ENCODE peak calls at places on chromosome 10, in five cellular contexts. S is brain microvascular endothelial cell, Y is spleen, F is right lobe of liver, E is keratinocyte. Z is an unnamed sample.

GRCh38 chr10:8183241-8183704 is 128.8 kb downstream of the GATA3 start:
- DNase-seq in F (no peak), S (no peak), Y (no peak), E (no peak), Z (no peak)

GRCh38 chr10:83372646-83373045 is 766.7 kb upstream of the GHITM start:
- DNase-seq in Y (no peak), F (no peak), E (no peak), S (peak; percentile 0), Z (no peak)

GRCh38 chr10:89426230-89426868 is 12.0 kb downstream of the IFIT5 start:
- DNase-seq in Y (no peak), E (no peak), F (no peak), S (peak; percentile 51), Z (no peak)

GRCh38 chr10:4453276-4453675 is 372.7 kb upstream of the AKR1E2 start:
- DNase-seq in F (no peak), Y (no peak), E (no peak), S (no peak), Z (no peak)

GRCh38 chr10:784759-785538 is 95.5 kb upstream of the DIP2C start:
- DNase-seq in Y (peak; percentile 74), F (peak; percentile 44), S (peak; percentile 85), E (no peak), Z (no peak)

GRCh38 chr10:118754132-118754555 is 626 bp downstream of the CACUL1 start:
- DNase-seq in Y (peak; percentile 92), F (peak; percentile 72), E (no peak), S (peak; percentile 34), Z (no peak)

GRCh38 chr10:131580076-131580652 is 268.6 kb upstream of the TCERG1L start:
- DNase-seq in Y (peak; percentile 64), F (peak; percentile 34), E (no peak), S (no peak), Z (no peak)

GRCh38 chr10:28678687-28679457 is 1.6 kb downstream of the BAMBI start:
- DNase-seq in F (peak; percentile 37), Y (no peak), E (no peak), S (no peak), Z (no peak)

GRCh38 chr10:62457598-62457997 is 83.4 kb downstream of the ZNF365 start:
- DNase-seq in E (no peak), S (no peak), Y (no peak), F (no peak), Z (no peak)

GRCh38 chr10:61836888-61837747 is 64.4 kb upstream of the ARID5B start:
- DNase-seq in F (no peak), S (no peak), E (no peak), Y (no peak), Z (peak; percentile 18)

GRCh38 chr10:11446895-11447294 is 164.6 kb downstream of the USP6NL start:
- DNase-seq in E (no peak), Y (no peak), F (peak; percentile 20), S (no peak), Z (no peak)

GRCh38 chr10:132479024-132479602 is 58.5 kb upstream of the INPP5A start:
- DNase-seq in Y (no peak), E (no peak), S (no peak), F (peak; percentile 42), Z (no peak)

DNA sequence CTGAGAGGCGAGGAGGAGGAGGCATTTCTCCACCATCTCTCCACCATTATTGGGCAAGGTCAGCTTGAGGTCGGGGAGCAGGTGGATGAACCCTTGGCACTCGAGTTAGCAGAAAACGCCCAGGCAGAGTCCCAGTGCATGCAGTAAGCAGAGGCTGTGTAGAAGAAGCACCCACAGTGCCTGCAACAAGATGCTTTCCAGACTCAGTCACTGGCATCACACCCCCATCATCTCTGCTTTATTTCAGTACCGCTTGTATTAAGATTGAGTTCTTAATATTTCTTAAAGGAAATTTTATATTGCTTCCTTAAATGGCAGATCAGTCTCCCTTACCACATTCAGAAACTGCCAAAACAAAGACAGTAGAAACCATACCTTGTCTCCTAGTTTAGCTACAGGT is 122.3 kb upstream of the PPIF start:
- DNase-seq in F (no peak), E (no peak), Y (no peak), S (no peak), Z (no peak)
- H3K27ac ChIP-seq in F (no peak overlapping the region), E (no peak overlapping the region), Y (no peak overlapping the region), S (no peak overlapping the region), Z (no peak overlapping the region)

GRCh38 chr10:68517188-68517587 is 10.1 kb downstream of the SLC25A16 start:
- DNase-seq in S (no peak), F (no peak), Y (no peak), E (no peak), Z (no peak)

DNA sequence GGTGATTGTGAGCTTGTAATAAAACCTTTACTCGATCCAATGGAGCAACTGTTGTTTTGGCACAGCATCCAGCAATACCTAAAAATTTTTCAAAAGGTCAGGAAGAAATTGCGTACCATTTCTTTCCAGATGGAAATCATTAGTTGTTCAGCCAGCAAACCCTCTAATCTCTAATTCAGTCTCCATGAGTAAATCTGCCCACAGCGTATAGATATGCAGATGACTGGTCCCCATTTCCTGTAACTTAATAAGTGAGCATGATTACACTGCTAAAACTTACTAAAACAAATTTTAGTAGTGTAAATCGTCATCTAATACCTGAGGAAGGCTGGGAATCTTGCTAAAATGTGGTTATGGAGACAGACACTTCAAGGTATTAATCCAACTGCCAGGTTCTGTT is 10.6 kb downstream of the SLC25A16 start:
- DNase-seq in Y (no peak), S (peak; percentile 5), E (no peak), F (no peak), Z (no peak)
- H3K27ac ChIP-seq in Y (no peak overlapping the region), S (no peak overlapping the region), E (peak overlapping the region; percentile 43), F (no peak overlapping the region), Z (peak overlapping the region; percentile 75)

GRCh38 chr10:97763947-97764346 is 7.9 kb downstream of the SFRP5 start:
- DNase-seq in E (no peak), F (no peak), Y (no peak), S (no peak), Z (no peak)

GRCh38 chr10:97762816-97763215 is 9.0 kb downstream of the SFRP5 start:
- DNase-seq in E (no peak), S (peak; percentile 2), Y (no peak), F (no peak), Z (no peak)

GRCh38 chr10:97763411-97763810 is 8.4 kb downstream of the SFRP5 start:
- DNase-seq in S (no peak), Y (no peak), F (no peak), E (no peak), Z (no peak)

GRCh38 chr10:97765201-97765600 is 6.6 kb downstream of the SFRP5 start:
- DNase-seq in F (no peak), S (no peak), Y (peak; percentile 70), E (no peak), Z (no peak)

DNA sequence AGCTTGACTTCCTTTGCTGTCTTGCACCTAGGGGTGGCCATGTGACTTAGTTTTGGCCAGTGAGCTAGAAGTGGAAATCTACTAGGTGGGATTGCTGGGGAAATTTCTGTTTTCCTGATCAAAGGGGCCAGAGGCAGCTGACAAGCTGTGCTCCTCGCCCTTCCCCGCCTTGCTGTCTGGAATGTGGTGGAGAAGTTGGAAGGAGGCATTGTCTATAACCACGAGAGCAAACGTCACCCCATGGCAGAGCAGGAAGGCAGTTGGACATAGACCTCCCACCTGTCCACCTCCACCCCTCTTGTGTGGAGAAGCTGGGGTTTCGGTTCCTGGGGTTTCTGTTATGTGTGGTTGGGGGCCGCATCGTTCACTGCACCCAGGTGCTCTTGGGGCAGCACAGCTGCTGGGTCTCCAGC is 7.3 kb downstream of the SFRP5 start:
- DNase-seq in Y (no peak), S (no peak), F (no peak), E (no peak), Z (no peak)
- H3K27ac ChIP-seq in Y (no peak overlapping the region), S (no peak overlapping the region), F (no peak overlapping the region), E (no peak overlapping the region), Z (no peak overlapping the region)

GRCh38 chr10:128373831-128374230 is 247.6 kb upstream of the MKI67 start:
- DNase-seq in E (no peak), F (no peak), Y (no peak), S (no peak), Z (no peak)
- H3K27ac ChIP-seq in E (no peak overlapping the region), F (no peak overlapping the region), Y (no peak overlapping the region), S (no peak overlapping the region), Z (no peak overlapping the region)

DNA sequence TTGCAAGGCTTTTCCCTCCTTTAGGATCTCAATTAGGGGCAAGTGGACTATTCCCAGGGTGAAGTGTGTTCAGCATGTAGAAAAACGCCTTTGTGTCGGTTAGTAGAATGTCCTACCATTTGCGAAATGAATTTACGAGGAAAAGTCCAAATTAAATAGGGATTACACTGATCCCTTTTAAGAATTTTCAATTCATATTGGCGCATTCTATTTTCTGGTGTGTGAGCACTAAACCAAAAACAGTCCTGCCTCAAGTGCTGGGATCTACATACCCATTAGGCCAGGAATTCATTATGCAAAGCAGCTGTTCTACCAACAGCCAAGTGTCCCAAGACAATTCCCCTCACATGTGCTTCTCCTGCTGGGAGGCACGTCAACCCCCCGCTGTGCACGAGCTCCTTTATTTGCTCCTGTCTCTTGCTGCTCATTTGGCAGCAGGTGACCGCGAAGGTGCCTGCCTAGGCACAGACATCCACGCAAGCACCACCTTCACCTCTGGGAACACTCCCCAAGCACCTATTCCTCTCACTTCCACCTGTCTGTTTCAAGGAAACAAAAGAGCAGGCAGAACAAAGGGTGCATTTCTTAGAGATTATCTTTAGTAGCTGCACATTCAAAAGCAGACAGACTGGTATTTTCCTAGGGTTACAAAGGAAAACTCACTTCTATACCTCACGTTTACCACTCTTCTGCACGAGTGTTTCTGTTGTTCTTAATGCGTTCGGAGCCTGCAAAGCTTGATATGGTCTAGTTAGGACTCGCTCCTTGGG is 134.6 kb upstream of the FGFR2 start:
- DNase-seq in F (no peak), Y (no peak), E (no peak), S (no peak), Z (no peak)
- H3K27ac ChIP-seq in F (no peak overlapping the region), Y (no peak overlapping the region), E (no peak overlapping the region), S (no peak overlapping the region), Z (no peak overlapping the region)

GRCh38 chr10:17169807-17170206 is 31.7 kb downstream of the TRDMT1 start:
- DNase-seq in F (no peak), Y (no peak), S (no peak), E (no peak), Z (no peak)
- H3K27ac ChIP-seq in F (no peak overlapping the region), Y (no peak overlapping the region), S (no peak overlapping the region), E (no peak overlapping the region), Z (no peak overlapping the region)

GRCh38 chr10:91601212-91601611 is 31.7 kb downstream of the PPP1R3C start:
- DNase-seq in F (no peak), E (no peak), Y (no peak), S (no peak), Z (no peak)

GRCh38 chr10:91598211-91598981 is 34.5 kb downstream of the PPP1R3C start:
- DNase-seq in F (no peak), E (peak; percentile 41), S (peak; percentile 62), Y (no peak), Z (peak; percentile 69)

GRCh38 chr10:91596821-91597396 is 36.0 kb downstream of the PPP1R3C start:
- DNase-seq in Y (no peak), E (peak; percentile 59), S (peak; percentile 51), F (no peak), Z (no peak)

GRCh38 chr10:91593366-91593765 is 39.5 kb downstream of the PPP1R3C start:
- DNase-seq in E (no peak), Y (no peak), F (no peak), S (no peak), Z (no peak)

GRCh38 chr10:91597397-91597881 is 35.4 kb downstream of the PPP1R3C start:
- DNase-seq in S (peak; percentile 11), E (no peak), Y (no peak), F (no peak), Z (no peak)
- H3K27ac ChIP-seq in S (peak overlapping the region; percentile 53), E (peak overlapping the region; percentile 72), Y (peak overlapping the region; percentile 11), F (no peak overlapping the region), Z (peak overlapping the region; percentile 85)

GRCh38 chr10:100978896-100979185 is 8.5 kb downstream of the MRPL43 start:
- DNase-seq in E (no peak), F (peak; percentile 33), S (no peak), Y (peak; percentile 69), Z (no peak)
- H3K27ac ChIP-seq in E (no peak overlapping the region), F (no peak overlapping the region), S (no peak overlapping the region), Y (no peak overlapping the region), Z (no peak overlapping the region)

Z was measured in epithelial cell of prostate.